ENCODE peak calls at places on chromosomes 11 and 22, in ten cellular contexts. One of them, this sample, is unnamed.

GRCh38 chr11:76008474-76008873 is 193.5 kb downstream of the UVRAG start:
- DNase-seq in progenitor cell of endocrine pancreas: no peak
- DNase-seq in left cardiac atrium: no peak
- DNase-seq in caudate nucleus: no peak
- DNase-seq in activated naive CD8-positive, alpha-beta T cell treated with anti-CD3 and anti-CD28 coated beads, Interleukin-2, amount 50 U/mL, for 16 hours: no peak
- DNase-seq in nephron progenitor cell: no peak
- DNase-seq in lung microvascular endothelial cell: peak
- DNase-seq in activated T-cell treated with anti-CD3 and anti-CD28 coated beads, Interleukin-2, amount 50 U/mL, for 1 hour: no peak
- DNase-seq in lung: no peak
- DNase-seq in HTR-8/SVneo: no peak
- DNase-seq in this sample: no peak

GRCh38 chr11:115709297-115709696 is 205.1 kb upstream of the CADM1 start:
- DNase-seq in progenitor cell of endocrine pancreas: no peak
- DNase-seq in left cardiac atrium: no peak
- DNase-seq in caudate nucleus: no peak
- DNase-seq in activated naive CD8-positive, alpha-beta T cell treated with anti-CD3 and anti-CD28 coated beads, Interleukin-2, amount 50 U/mL, for 16 hours: no peak
- DNase-seq in nephron progenitor cell: no peak
- DNase-seq in lung microvascular endothelial cell: no peak
- DNase-seq in activated T-cell treated with anti-CD3 and anti-CD28 coated beads, Interleukin-2, amount 50 U/mL, for 1 hour: no peak
- DNase-seq in lung: no peak
- DNase-seq in HTR-8/SVneo: no peak
- DNase-seq in this sample: no peak

GRCh38 chr11:12546122-12546521 is 128.1 kb upstream of the TEAD1 start:
- DNase-seq in progenitor cell of endocrine pancreas: no peak
- DNase-seq in left cardiac atrium: no peak
- DNase-seq in caudate nucleus: no peak
- DNase-seq in activated naive CD8-positive, alpha-beta T cell treated with anti-CD3 and anti-CD28 coated beads, Interleukin-2, amount 50 U/mL, for 16 hours: no peak
- DNase-seq in nephron progenitor cell: no peak
- DNase-seq in lung microvascular endothelial cell: no peak
- DNase-seq in activated T-cell treated with anti-CD3 and anti-CD28 coated beads, Interleukin-2, amount 50 U/mL, for 1 hour: no peak
- DNase-seq in lung: no peak
- DNase-seq in HTR-8/SVneo: no peak
- DNase-seq in this sample: no peak

GRCh38 chr22:23565288-23565941 is 14.7 kb downstream of the IGLL1 start:
- DNase-seq in progenitor cell of endocrine pancreas: peak
- DNase-seq in left cardiac atrium: no peak
- DNase-seq in caudate nucleus: no peak
- DNase-seq in activated naive CD8-positive, alpha-beta T cell treated with anti-CD3 and anti-CD28 coated beads, Interleukin-2, amount 50 U/mL, for 16 hours: no peak
- DNase-seq in nephron progenitor cell: peak
- DNase-seq in lung microvascular endothelial cell: no peak
- DNase-seq in activated T-cell treated with anti-CD3 and anti-CD28 coated beads, Interleukin-2, amount 50 U/mL, for 1 hour: no peak
- DNase-seq in lung: no peak
- DNase-seq in HTR-8/SVneo: no peak
- DNase-seq in this sample: no peak

GRCh38 chr11:79236541-79236971 is 204.3 kb downstream of the TENM4 start:
- DNase-seq in progenitor cell of endocrine pancreas: no peak
- DNase-seq in left cardiac atrium: no peak
- DNase-seq in caudate nucleus: no peak
- DNase-seq in activated naive CD8-positive, alpha-beta T cell treated with anti-CD3 and anti-CD28 coated beads, Interleukin-2, amount 50 U/mL, for 16 hours: no peak
- DNase-seq in nephron progenitor cell: peak
- DNase-seq in lung microvascular endothelial cell: peak
- DNase-seq in activated T-cell treated with anti-CD3 and anti-CD28 coated beads, Interleukin-2, amount 50 U/mL, for 1 hour: no peak
- DNase-seq in lung: no peak
- DNase-seq in HTR-8/SVneo: no peak
- DNase-seq in this sample: no peak

GRCh38 chr11:105780781-105781525 is 171.1 kb downstream of the GRIA4 start:
- DNase-seq in progenitor cell of endocrine pancreas: no peak
- DNase-seq in left cardiac atrium: no peak
- DNase-seq in caudate nucleus: no peak
- DNase-seq in activated naive CD8-positive, alpha-beta T cell treated with anti-CD3 and anti-CD28 coated beads, Interleukin-2, amount 50 U/mL, for 16 hours: no peak
- DNase-seq in nephron progenitor cell: no peak
- DNase-seq in lung microvascular endothelial cell: no peak
- DNase-seq in activated T-cell treated with anti-CD3 and anti-CD28 coated beads, Interleukin-2, amount 50 U/mL, for 1 hour: no peak
- DNase-seq in lung: no peak
- DNase-seq in HTR-8/SVneo: no peak
- DNase-seq in this sample: no peak

GRCh38 chr11:82682003-82682751 is 51.5 kb downstream of the FAM181B start:
- DNase-seq in progenitor cell of endocrine pancreas: no peak
- DNase-seq in left cardiac atrium: no peak
- DNase-seq in caudate nucleus: no peak
- DNase-seq in activated naive CD8-positive, alpha-beta T cell treated with anti-CD3 and anti-CD28 coated beads, Interleukin-2, amount 50 U/mL, for 16 hours: no peak
- DNase-seq in nephron progenitor cell: no peak
- DNase-seq in lung microvascular endothelial cell: peak
- DNase-seq in activated T-cell treated with anti-CD3 and anti-CD28 coated beads, Interleukin-2, amount 50 U/mL, for 1 hour: no peak
- DNase-seq in lung: no peak
- DNase-seq in HTR-8/SVneo: peak
- DNase-seq in this sample: peak

GRCh38 chr11:33701831-33702230 is 1.2 kb upstream of the C11orf91 start:
- DNase-seq in progenitor cell of endocrine pancreas: no peak
- DNase-seq in left cardiac atrium: no peak
- DNase-seq in caudate nucleus: no peak
- DNase-seq in activated naive CD8-positive, alpha-beta T cell treated with anti-CD3 and anti-CD28 coated beads, Interleukin-2, amount 50 U/mL, for 16 hours: no peak
- DNase-seq in nephron progenitor cell: no peak
- DNase-seq in lung microvascular endothelial cell: peak
- DNase-seq in activated T-cell treated with anti-CD3 and anti-CD28 coated beads, Interleukin-2, amount 50 U/mL, for 1 hour: no peak
- DNase-seq in lung: no peak
- DNase-seq in HTR-8/SVneo: no peak
- DNase-seq in this sample: no peak

GRCh38 chr11:47175746-47176327 is 842 bp downstream of the ARFGAP2 start:
- DNase-seq in progenitor cell of endocrine pancreas: no peak
- DNase-seq in left cardiac atrium: no peak
- DNase-seq in caudate nucleus: no peak
- DNase-seq in activated naive CD8-positive, alpha-beta T cell treated with anti-CD3 and anti-CD28 coated beads, Interleukin-2, amount 50 U/mL, for 16 hours: no peak
- DNase-seq in nephron progenitor cell: no peak
- DNase-seq in lung microvascular endothelial cell: no peak
- DNase-seq in activated T-cell treated with anti-CD3 and anti-CD28 coated beads, Interleukin-2, amount 50 U/mL, for 1 hour: no peak
- DNase-seq in lung: no peak
- DNase-seq in HTR-8/SVneo: no peak
- DNase-seq in this sample: no peak

GRCh38 chr11:113664981-113665710 is 41.0 kb downstream of the TMPRSS5 start:
- DNase-seq in progenitor cell of endocrine pancreas: no peak
- DNase-seq in left cardiac atrium: no peak
- DNase-seq in caudate nucleus: no peak
- DNase-seq in activated naive CD8-positive, alpha-beta T cell treated with anti-CD3 and anti-CD28 coated beads, Interleukin-2, amount 50 U/mL, for 16 hours: no peak
- DNase-seq in nephron progenitor cell: no peak
- DNase-seq in lung microvascular endothelial cell: no peak
- DNase-seq in activated T-cell treated with anti-CD3 and anti-CD28 coated beads, Interleukin-2, amount 50 U/mL, for 1 hour: no peak
- DNase-seq in lung: no peak
- DNase-seq in HTR-8/SVneo: no peak
- DNase-seq in this sample: no peak

GRCh38 chr11:47586043-47586442 is 435 bp upstream of the FAM180B start:
- DNase-seq in progenitor cell of endocrine pancreas: no peak
- DNase-seq in left cardiac atrium: no peak
- DNase-seq in caudate nucleus: no peak
- DNase-seq in activated naive CD8-positive, alpha-beta T cell treated with anti-CD3 and anti-CD28 coated beads, Interleukin-2, amount 50 U/mL, for 16 hours: no peak
- DNase-seq in nephron progenitor cell: no peak
- DNase-seq in lung microvascular endothelial cell: no peak
- DNase-seq in activated T-cell treated with anti-CD3 and anti-CD28 coated beads, Interleukin-2, amount 50 U/mL, for 1 hour: no peak
- DNase-seq in lung: no peak
- DNase-seq in HTR-8/SVneo: no peak
- DNase-seq in this sample: no peak

GRCh38 chr22:37571258-37571991 is 8.5 kb downstream of the LGALS2 start:
- DNase-seq in progenitor cell of endocrine pancreas: no peak
- DNase-seq in left cardiac atrium: no peak
- DNase-seq in caudate nucleus: no peak
- DNase-seq in activated naive CD8-positive, alpha-beta T cell treated with anti-CD3 and anti-CD28 coated beads, Interleukin-2, amount 50 U/mL, for 16 hours: no peak
- DNase-seq in nephron progenitor cell: no peak
- DNase-seq in lung microvascular endothelial cell: no peak
- DNase-seq in activated T-cell treated with anti-CD3 and anti-CD28 coated beads, Interleukin-2, amount 50 U/mL, for 1 hour: no peak
- DNase-seq in lung: no peak
- DNase-seq in HTR-8/SVneo: peak
- DNase-seq in this sample: peak

GRCh38 chr11:9158898-9159391 is 67.5 kb upstream of the SCUBE2 start:
- DNase-seq in progenitor cell of endocrine pancreas: no peak
- DNase-seq in left cardiac atrium: no peak
- DNase-seq in caudate nucleus: no peak
- DNase-seq in activated naive CD8-positive, alpha-beta T cell treated with anti-CD3 and anti-CD28 coated beads, Interleukin-2, amount 50 U/mL, for 16 hours: no peak
- DNase-seq in nephron progenitor cell: no peak
- DNase-seq in lung microvascular endothelial cell: peak
- DNase-seq in activated T-cell treated with anti-CD3 and anti-CD28 coated beads, Interleukin-2, amount 50 U/mL, for 1 hour: no peak
- DNase-seq in lung: no peak
- DNase-seq in HTR-8/SVneo: no peak
- DNase-seq in this sample: no peak

GRCh38 chr11:57100638-57101312 is 81.0 kb upstream of the LRRC55 start:
- DNase-seq in progenitor cell of endocrine pancreas: no peak
- DNase-seq in left cardiac atrium: no peak
- DNase-seq in caudate nucleus: no peak
- DNase-seq in activated naive CD8-positive, alpha-beta T cell treated with anti-CD3 and anti-CD28 coated beads, Interleukin-2, amount 50 U/mL, for 16 hours: no peak
- DNase-seq in nephron progenitor cell: no peak
- DNase-seq in lung microvascular endothelial cell: peak
- DNase-seq in activated T-cell treated with anti-CD3 and anti-CD28 coated beads, Interleukin-2, amount 50 U/mL, for 1 hour: no peak
- DNase-seq in lung: no peak
- DNase-seq in HTR-8/SVneo: no peak
- DNase-seq in this sample: no peak

GRCh38 chr11:44992181-44992582 is 41.5 kb upstream of the TP53I11 start:
- DNase-seq in progenitor cell of endocrine pancreas: no peak
- DNase-seq in left cardiac atrium: no peak
- DNase-seq in caudate nucleus: no peak
- DNase-seq in activated naive CD8-positive, alpha-beta T cell treated with anti-CD3 and anti-CD28 coated beads, Interleukin-2, amount 50 U/mL, for 16 hours: no peak
- DNase-seq in nephron progenitor cell: no peak
- DNase-seq in lung microvascular endothelial cell: no peak
- DNase-seq in activated T-cell treated with anti-CD3 and anti-CD28 coated beads, Interleukin-2, amount 50 U/mL, for 1 hour: no peak
- DNase-seq in lung: no peak
- DNase-seq in HTR-8/SVneo: no peak
- DNase-seq in this sample: no peak

GRCh38 chr22:21587803-21588611 is 20.5 kb downstream of the UBE2L3 start:
- DNase-seq in progenitor cell of endocrine pancreas: no peak
- DNase-seq in left cardiac atrium: no peak
- DNase-seq in caudate nucleus: no peak
- DNase-seq in activated naive CD8-positive, alpha-beta T cell treated with anti-CD3 and anti-CD28 coated beads, Interleukin-2, amount 50 U/mL, for 16 hours: no peak
- DNase-seq in nephron progenitor cell: no peak
- DNase-seq in lung microvascular endothelial cell: no peak
- DNase-seq in activated T-cell treated with anti-CD3 and anti-CD28 coated beads, Interleukin-2, amount 50 U/mL, for 1 hour: no peak
- DNase-seq in lung: no peak
- DNase-seq in HTR-8/SVneo: no peak
- DNase-seq in this sample: no peak

GRCh38 chr11:107139396-107139795 is 121.1 kb upstream of the GUCY1A2 start:
- DNase-seq in progenitor cell of endocrine pancreas: no peak
- DNase-seq in left cardiac atrium: no peak
- DNase-seq in caudate nucleus: no peak
- DNase-seq in activated naive CD8-positive, alpha-beta T cell treated with anti-CD3 and anti-CD28 coated beads, Interleukin-2, amount 50 U/mL, for 16 hours: no peak
- DNase-seq in nephron progenitor cell: no peak
- DNase-seq in lung microvascular endothelial cell: no peak
- DNase-seq in activated T-cell treated with anti-CD3 and anti-CD28 coated beads, Interleukin-2, amount 50 U/mL, for 1 hour: no peak
- DNase-seq in lung: no peak
- DNase-seq in HTR-8/SVneo: no peak
- DNase-seq in this sample: no peak

GRCh38 chr11:17721242-17721999 is 2.0 kb downstream of the MYOD1 start:
- DNase-seq in progenitor cell of endocrine pancreas: no peak
- DNase-seq in left cardiac atrium: no peak
- DNase-seq in caudate nucleus: no peak
- DNase-seq in activated naive CD8-positive, alpha-beta T cell treated with anti-CD3 and anti-CD28 coated beads, Interleukin-2, amount 50 U/mL, for 16 hours: no peak
- DNase-seq in nephron progenitor cell: peak
- DNase-seq in lung microvascular endothelial cell: no peak
- DNase-seq in activated T-cell treated with anti-CD3 and anti-CD28 coated beads, Interleukin-2, amount 50 U/mL, for 1 hour: no peak
- DNase-seq in lung: no peak
- DNase-seq in HTR-8/SVneo: no peak
- DNase-seq in this sample: no peak

GRCh38 chr22:48918585-48919186 is 909.0 kb downstream of the BRD1 start:
- DNase-seq in progenitor cell of endocrine pancreas: no peak
- DNase-seq in left cardiac atrium: no peak
- DNase-seq in caudate nucleus: no peak
- DNase-seq in activated naive CD8-positive, alpha-beta T cell treated with anti-CD3 and anti-CD28 coated beads, Interleukin-2, amount 50 U/mL, for 16 hours: no peak
- DNase-seq in nephron progenitor cell: no peak
- DNase-seq in lung microvascular endothelial cell: no peak
- DNase-seq in activated T-cell treated with anti-CD3 and anti-CD28 coated beads, Interleukin-2, amount 50 U/mL, for 1 hour: no peak
- DNase-seq in lung: no peak
- DNase-seq in HTR-8/SVneo: no peak
- DNase-seq in this sample: no peak

GRCh38 chr11:7612661-7613393 is 60.5 kb downstream of the CYB5R2 start:
- DNase-seq in progenitor cell of endocrine pancreas: no peak
- DNase-seq in left cardiac atrium: no peak
- DNase-seq in caudate nucleus: no peak
- DNase-seq in activated naive CD8-positive, alpha-beta T cell treated with anti-CD3 and anti-CD28 coated beads, Interleukin-2, amount 50 U/mL, for 16 hours: no peak
- DNase-seq in nephron progenitor cell: no peak
- DNase-seq in lung microvascular endothelial cell: no peak
- DNase-seq in activated T-cell treated with anti-CD3 and anti-CD28 coated beads, Interleukin-2, amount 50 U/mL, for 1 hour: no peak
- DNase-seq in lung: no peak
- DNase-seq in HTR-8/SVneo: no peak
- DNase-seq in this sample: peak

GRCh38 chr11:122661182-122661945 is 5.8 kb downstream of the UBASH3B start:
- DNase-seq in progenitor cell of endocrine pancreas: no peak
- DNase-seq in left cardiac atrium: no peak
- DNase-seq in caudate nucleus: no peak
- DNase-seq in activated naive CD8-positive, alpha-beta T cell treated with anti-CD3 and anti-CD28 coated beads, Interleukin-2, amount 50 U/mL, for 16 hours: no peak
- DNase-seq in nephron progenitor cell: peak
- DNase-seq in lung microvascular endothelial cell: no peak
- DNase-seq in activated T-cell treated with anti-CD3 and anti-CD28 coated beads, Interleukin-2, amount 50 U/mL, for 1 hour: no peak
- DNase-seq in lung: no peak
- DNase-seq in HTR-8/SVneo: peak
- DNase-seq in this sample: peak

GRCh38 chr11:20310137-20310536 is 53.4 kb upstream of the HTATIP2 start:
- DNase-seq in progenitor cell of endocrine pancreas: no peak
- DNase-seq in left cardiac atrium: no peak
- DNase-seq in caudate nucleus: peak
- DNase-seq in activated naive CD8-positive, alpha-beta T cell treated with anti-CD3 and anti-CD28 coated beads, Interleukin-2, amount 50 U/mL, for 16 hours: no peak
- DNase-seq in nephron progenitor cell: no peak
- DNase-seq in lung microvascular endothelial cell: no peak
- DNase-seq in activated T-cell treated with anti-CD3 and anti-CD28 coated beads, Interleukin-2, amount 50 U/mL, for 1 hour: no peak
- DNase-seq in lung: no peak
- DNase-seq in HTR-8/SVneo: no peak
- DNase-seq in this sample: no peak

GRCh38 chr11:15688351-15688792 is 573.6 kb downstream of the INSC start:
- DNase-seq in progenitor cell of endocrine pancreas: no peak
- DNase-seq in left cardiac atrium: peak
- DNase-seq in caudate nucleus: no peak
- DNase-seq in activated naive CD8-positive, alpha-beta T cell treated with anti-CD3 and anti-CD28 coated beads, Interleukin-2, amount 50 U/mL, for 16 hours: no peak
- DNase-seq in nephron progenitor cell: no peak
- DNase-seq in lung microvascular endothelial cell: no peak
- DNase-seq in activated T-cell treated with anti-CD3 and anti-CD28 coated beads, Interleukin-2, amount 50 U/mL, for 1 hour: no peak
- DNase-seq in lung: no peak
- DNase-seq in HTR-8/SVneo: no peak
- DNase-seq in this sample: no peak